ENCODE peak calls at places on chromosomes 3 and 15, in four cellular contexts. F is stimulated activated CD8-positive, alpha-beta memory T cell treated with anti-CD3 and anti-CD28 coated beads, Interleukin-15, amount 100 ng/mL, for 1 hour; I is cardiac muscle cell; O is head of caudate nucleus. X is an unnamed sample.

GRCh38 chr3:71585891-71586809 is 2.6 kb upstream of the FOXP1 start:
- DNase-seq in O (no peak), I (no peak), F (no peak), X (no peak)

GRCh38 chr3:112734171-112734570 is 93.2 kb upstream of the CCDC80 start:
- DNase-seq in F (no peak), O (no peak), I (no peak), X (no peak)

GRCh38 chr3:196181127-196181546 is 30.1 kb downstream of the ZDHHC19 start:
- DNase-seq in I (no peak), O (no peak), F (no peak), X (no peak)

GRCh38 chr15:55687792-55688191 is 55.2 kb downstream of the PRTG start:
- DNase-seq in O (no peak), I (no peak), F (no peak), X (no peak)

GRCh38 chr15:45228931-45229330 is 23.1 kb upstream of the SLC28A2 start:
- DNase-seq in O (no peak), I (no peak), F (no peak), X (no peak)

GRCh38 chr15:93151488-93151887 is 62.5 kb upstream of the RGMA start:
- DNase-seq in I (no peak), O (no peak), F (no peak), X (no peak)

GRCh38 chr3:87426916-87427315 is 150.5 kb upstream of the POU1F1 start:
- DNase-seq in I (no peak), O (no peak), F (no peak), X (no peak)

GRCh38 chr3:129627350-129628168 is 21.1 kb upstream of the PLXND1 start:
- DNase-seq in I (peak), F (peak), O (peak), X (no peak)

GRCh38 chr15:57911247-57911646 is 154.3 kb downstream of the ALDH1A2 start:
- DNase-seq in O (no peak), F (no peak), I (no peak), X (peak)

GRCh38 chr3:142648950-142649349 is 52.8 kb downstream of the PLS1 start:
- DNase-seq in O (no peak), I (no peak), F (no peak), X (no peak)

GRCh38 chr3:131608741-131609140 is 106.0 kb upstream of the MRPL3 start:
- DNase-seq in I (no peak), F (no peak), O (no peak), X (no peak)

GRCh38 chr3:27559835-27560234 is 75.7 kb upstream of the SLC4A7 start:
- DNase-seq in F (no peak), O (no peak), I (no peak), X (peak)

GRCh38 chr3:28317438-28318022 is 31.0 kb upstream of the ZCWPW2 start:
- DNase-seq in F (no peak), I (peak), O (no peak), X (no peak)

GRCh38 chr3:177776656-177777055 is 579.4 kb upstream of the TBL1XR1 start:
- DNase-seq in F (no peak), I (peak), O (no peak), X (no peak)

GRCh38 chr3:158313344-158313927 is 203.5 kb downstream of the RSRC1 start:
- DNase-seq in O (no peak), F (no peak), I (peak), X (no peak)

GRCh38 chr3:119588112-119588511 is 8.8 kb downstream of the ADPRH start:
- DNase-seq in O (peak), I (no peak), F (no peak), X (no peak)

GRCh38 chr15:56929389-56929788 is 10.9 kb downstream of the TCF12 start:
- DNase-seq in O (no peak), F (no peak), I (no peak), X (no peak)

GRCh38 chr3:46378426-46378942 is 7.7 kb downstream of the CCR5 start:
- DNase-seq in O (peak), F (peak), I (peak), X (peak)

GRCh38 chr15:62770752-62771151 is 271.8 kb upstream of the TPM1 start:
- DNase-seq in F (no peak), I (no peak), O (no peak), X (peak)

GRCh38 chr15:99925661-99926461 is 192.6 kb upstream of the LYSMD4 start:
- DNase-seq in O (peak), F (peak), I (peak), X (no peak)

GRCh38 chr3:184788751-184789150 is 23.2 kb upstream of the VPS8 start:
- DNase-seq in F (no peak), I (no peak), O (no peak), X (no peak)

GRCh38 chr3:178968996-178969700 is 102.5 kb downstream of the ZMAT3 start:
- DNase-seq in F (no peak), O (no peak), I (no peak), X (no peak)

GRCh38 chr15:85890620-85890980 is 95.9 kb upstream of the KLHL25 start:
- DNase-seq in I (no peak), F (no peak), O (no peak), X (no peak)

GRCh38 chr3:148723591-148723990 is 25.9 kb downstream of the AGTR1 start:
- DNase-seq in I (no peak), O (no peak), F (no peak), X (no peak)

GRCh38 chr15:62758126-62758951 is 284.2 kb upstream of the TPM1 start:
- DNase-seq in I (peak), O (no peak), F (no peak), X (peak)

GRCh38 chr15:99857836-99858235 is 124.6 kb upstream of the LYSMD4 start:
- DNase-seq in I (peak), O (no peak), F (no peak), X (no peak)

X was measured in AG09319.